ENCODE peak calls at places on chromosomes 3 and 15, in four cellular contexts. One of them, this sample, is unnamed.

GRCh38 chr3:129052675-129053074 is 7.9 kb upstream of the GP9 start:
- DNase-seq in GM12878: no peak
- DNase-seq in A549: no peak
- DNase-seq in GM23338: no peak
- DNase-seq in this sample: no peak

GRCh38 chr3:114363554-114364202 is 69.8 kb downstream of the TIGIT start:
- DNase-seq in GM12878: no peak
- DNase-seq in A549: no peak
- DNase-seq in GM23338: no peak
- DNase-seq in this sample: no peak

GRCh38 chr3:11991751-11992150 is 12.4 kb upstream of the SYN2 start:
- DNase-seq in GM12878: no peak
- DNase-seq in A549: no peak
- DNase-seq in GM23338: no peak
- DNase-seq in this sample: no peak

GRCh38 chr3:31634485-31634884 is 101.8 kb downstream of the STT3B start:
- DNase-seq in GM12878: no peak
- DNase-seq in A549: no peak
- DNase-seq in GM23338: no peak
- DNase-seq in this sample: peak; percentile 76

GRCh38 chr3:112116777-112117186 is 16.3 kb downstream of the GCSAM start:
- DNase-seq in GM12878: no peak
- DNase-seq in A549: no peak
- DNase-seq in GM23338: no peak
- DNase-seq in this sample: no peak

GRCh38 chr3:36991923-36992805 is 767 bp downstream of the EPM2AIP1 start:
- DNase-seq in GM12878: no peak
- DNase-seq in A549: peak; percentile 8
- DNase-seq in GM23338: peak; percentile 21
- DNase-seq in this sample: peak; percentile 2

GRCh38 chr3:100068758-100069345 is 45.4 kb downstream of the FILIP1L start:
- DNase-seq in GM12878: peak; percentile 33
- DNase-seq in A549: peak; percentile 8
- DNase-seq in GM23338: peak; percentile 90
- DNase-seq in this sample: peak; percentile 54

GRCh38 chr3:150168694-150169093 is 198.0 kb upstream of the PFN2 start:
- DNase-seq in GM12878: no peak
- DNase-seq in A549: no peak
- DNase-seq in GM23338: no peak
- DNase-seq in this sample: no peak

GRCh38 chr15:46848704-46849103 is 868.6 kb upstream of the SEMA6D start:
- DNase-seq in GM12878: no peak
- DNase-seq in A549: no peak
- DNase-seq in GM23338: no peak
- DNase-seq in this sample: no peak

GRCh38 chr3:139297588-139298311 is 46.1 kb upstream of the MRPS22 start:
- DNase-seq in GM12878: no peak
- DNase-seq in A549: no peak
- DNase-seq in GM23338: no peak
- DNase-seq in this sample: no peak

GRCh38 chr15:69757186-69757585 is 304.6 kb downstream of the RPLP1 start:
- DNase-seq in GM12878: no peak
- DNase-seq in A549: no peak
- DNase-seq in GM23338: no peak
- DNase-seq in this sample: no peak

GRCh38 chr3:17287006-17287689 is 402.4 kb downstream of the PLCL2 start:
- DNase-seq in GM12878: no peak
- DNase-seq in A549: no peak
- DNase-seq in GM23338: no peak
- DNase-seq in this sample: no peak

GRCh38 chr15:82714026-82714425 is 4.4 kb upstream of the AP3B2 start:
- DNase-seq in GM12878: peak; percentile 3
- DNase-seq in A549: no peak
- DNase-seq in GM23338: no peak
- DNase-seq in this sample: no peak

GRCh38 chr3:4845882-4846281 is 133.4 kb upstream of the BHLHE40 start:
- DNase-seq in GM12878: peak; percentile 89
- DNase-seq in A549: no peak
- DNase-seq in GM23338: no peak
- DNase-seq in this sample: no peak

GRCh38 chr3:149566296-149566945 is 91.4 kb downstream of the WWTR1 start:
- DNase-seq in GM12878: no peak
- DNase-seq in A549: no peak
- DNase-seq in GM23338: no peak
- DNase-seq in this sample: no peak

GRCh38 chr3:59769132-59769531 is 719.3 kb upstream of the CFAP20DC start:
- DNase-seq in GM12878: no peak
- DNase-seq in A549: no peak
- DNase-seq in GM23338: no peak
- DNase-seq in this sample: no peak

GRCh38 chr3:194396897-194397756 is 1.9 kb downstream of the GP5 start:
- DNase-seq in GM12878: no peak
- DNase-seq in A549: no peak
- DNase-seq in GM23338: peak; percentile 73
- DNase-seq in this sample: no peak

GRCh38 chr3:40725026-40725425 is 200.3 kb downstream of the ZNF621 start:
- DNase-seq in GM12878: no peak
- DNase-seq in A549: no peak
- DNase-seq in GM23338: no peak
- DNase-seq in this sample: no peak

GRCh38 chr15:25783607-25784131 is 79.5 kb downstream of the ATP10A start:
- DNase-seq in GM12878: no peak
- DNase-seq in A549: peak; percentile 25
- DNase-seq in GM23338: peak; percentile 88
- DNase-seq in this sample: peak; percentile 65

GRCh38 chr3:102069211-102069662 is 219.9 kb downstream of the NFKBIZ start:
- DNase-seq in GM12878: no peak
- DNase-seq in A549: no peak
- DNase-seq in GM23338: no peak
- DNase-seq in this sample: no peak

GRCh38 chr3:169813757-169814517 is 1.2 kb upstream of the LRRC34 start:
- DNase-seq in GM12878: peak; percentile 83
- DNase-seq in A549: no peak
- DNase-seq in GM23338: peak; percentile 92
- DNase-seq in this sample: no peak

GRCh38 chr3:14201881-14202684 is 23.5 kb downstream of the LSM3 start:
- DNase-seq in GM12878: no peak
- DNase-seq in A549: no peak
- DNase-seq in GM23338: no peak
- DNase-seq in this sample: no peak

GRCh38 chr3:157159037-157159761 is 748 bp downstream of the CCNL1 start:
- DNase-seq in GM12878: no peak
- DNase-seq in A549: no peak
- DNase-seq in GM23338: peak; percentile 82
- DNase-seq in this sample: no peak

GRCh38 chr3:168040624-168041208 is 55.0 kb downstream of the GOLIM4 start:
- DNase-seq in GM12878: no peak
- DNase-seq in A549: peak; percentile 7
- DNase-seq in GM23338: peak; percentile 84
- DNase-seq in this sample: peak; percentile 26

GRCh38 chr3:155404486-155404885 is 111.0 kb upstream of the STRIT1 start:
- DNase-seq in GM12878: no peak
- DNase-seq in A549: no peak
- DNase-seq in GM23338: no peak
- DNase-seq in this sample: no peak

GRCh38 chr3:182258538-182259177 is 534.6 kb upstream of the ATP11B start:
- DNase-seq in GM12878: no peak
- DNase-seq in A549: peak; percentile 6
- DNase-seq in GM23338: peak; percentile 64
- DNase-seq in this sample: no peak

GRCh38 chr15:82894971-82895520 is 57.5 kb downstream of the HOMER2 start:
- DNase-seq in GM12878: no peak
- DNase-seq in A549: no peak
- DNase-seq in GM23338: peak; percentile 74
- DNase-seq in this sample: peak; percentile 9

GRCh38 chr3:72490688-72491430 is 357.4 kb downstream of the SHQ1 start:
- DNase-seq in GM12878: no peak
- DNase-seq in A549: no peak
- DNase-seq in GM23338: peak; percentile 63
- DNase-seq in this sample: no peak

GRCh38 chr15:72231847-72232461 is 964 bp upstream of the PKM start:
- DNase-seq in GM12878: no peak
- DNase-seq in A549: peak; percentile 84
- DNase-seq in GM23338: peak; percentile 74
- DNase-seq in this sample: no peak

GRCh38 chr15:57302640-57303257 is 73.6 kb upstream of the CGNL1 start:
- DNase-seq in GM12878: no peak
- DNase-seq in A549: no peak
- DNase-seq in GM23338: no peak
- DNase-seq in this sample: no peak

GRCh38 chr3:141336672-141337522 is 31.4 kb upstream of the ZBTB38 start:
- DNase-seq in GM12878: peak; percentile 95
- DNase-seq in A549: no peak
- DNase-seq in GM23338: no peak
- DNase-seq in this sample: no peak

GRCh38 chr3:14672588-14672987 is 2.4 kb upstream of the C3orf20 start:
- DNase-seq in GM12878: no peak
- DNase-seq in A549: no peak
- DNase-seq in GM23338: no peak
- DNase-seq in this sample: no peak

GRCh38 chr3:31823184-31823583 is 157.9 kb downstream of the OSBPL10 start:
- DNase-seq in GM12878: no peak
- DNase-seq in A549: no peak
- DNase-seq in GM23338: no peak
- DNase-seq in this sample: no peak

GRCh38 chr3:185152433-185153169 is at the start of gene C3orf70:
- DNase-seq in GM12878: no peak
- DNase-seq in A549: peak; percentile 13
- DNase-seq in GM23338: peak; percentile 73
- DNase-seq in this sample: no peak

GRCh38 chr15:78079296-78080087 is 2.0 kb upstream of the TBC1D2B start:
- DNase-seq in GM12878: no peak
- DNase-seq in A549: no peak
- DNase-seq in GM23338: no peak
- DNase-seq in this sample: no peak

GRCh38 chr15:71732636-71733035 is 77.7 kb upstream of the NR2E3 start:
- DNase-seq in GM12878: no peak
- DNase-seq in A549: no peak
- DNase-seq in GM23338: no peak
- DNase-seq in this sample: no peak

GRCh38 chr15:60781211-60781713 is 302.3 kb upstream of the ICE2 start:
- DNase-seq in GM12878: no peak
- DNase-seq in A549: no peak
- DNase-seq in GM23338: peak; percentile 37
- DNase-seq in this sample: no peak

GRCh38 chr3:47010050-47010712 is 30.7 kb downstream of the NBEAL2 start:
- DNase-seq in GM12878: no peak
- DNase-seq in A549: no peak
- DNase-seq in GM23338: no peak
- DNase-seq in this sample: no peak

GRCh38 chr3:47008258-47008671 is 28.8 kb downstream of the NBEAL2 start:
- DNase-seq in GM12878: no peak
- DNase-seq in A549: no peak
- DNase-seq in GM23338: no peak
- DNase-seq in this sample: no peak

GRCh38 chr3:47007482-47008257 is 28.2 kb downstream of the NBEAL2 start:
- DNase-seq in GM12878: no peak
- DNase-seq in A549: no peak
- DNase-seq in GM23338: no peak
- DNase-seq in this sample: no peak

GRCh38 chr3:47009225-47010049 is 30.0 kb downstream of the NBEAL2 start:
- DNase-seq in GM12878: peak; percentile 40
- DNase-seq in A549: no peak
- DNase-seq in GM23338: peak; percentile 89
- DNase-seq in this sample: peak; percentile 57

GRCh38 chr3:47008851-47009224 is 29.4 kb downstream of the NBEAL2 start:
- DNase-seq in GM12878: no peak
- DNase-seq in A549: no peak
- DNase-seq in GM23338: no peak
- DNase-seq in this sample: no peak
- H3K4me3 ChIP-seq in GM12878: no peak overlapping the region
- H3K4me3 ChIP-seq in A549: no peak overlapping the region
- H3K4me3 ChIP-seq in GM23338: peak overlapping the region; percentile 72
- H3K4me3 ChIP-seq in this sample: peak overlapping the region; percentile 38

GRCh38 chr3:29283297-29283681 is 2.4 kb downstream of the RBMS3 start:
- DNase-seq in GM12878: no peak
- DNase-seq in A549: no peak
- DNase-seq in GM23338: no peak
- DNase-seq in this sample: no peak
- TF ChIP-seq CTCF in GM12878: no peak
- TF ChIP-seq CTCF in A549: no peak
- TF ChIP-seq CTCF in GM23338: no peak
- TF ChIP-seq CTCF in this sample: no peak

DNA sequence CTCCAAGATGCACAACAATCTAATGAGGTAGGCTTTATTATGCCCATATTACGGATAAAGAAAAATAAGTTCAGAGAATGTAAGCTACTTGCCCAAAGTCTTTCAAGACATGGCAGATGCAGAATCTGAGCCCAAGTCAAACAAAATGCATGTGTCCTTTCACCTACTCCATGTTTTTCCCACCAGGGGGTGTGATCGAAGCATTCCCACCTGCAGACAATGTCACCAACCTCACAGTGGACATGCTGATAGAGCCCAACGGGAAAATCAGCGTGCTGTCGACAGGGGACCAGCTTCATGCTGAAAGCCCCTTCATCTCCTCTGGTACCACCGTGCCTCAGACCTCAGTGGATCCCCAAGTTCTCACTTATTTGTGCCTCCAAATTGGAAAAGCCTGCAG is 99.8 kb upstream of the C15orf61 start:
- DNase-seq in GM12878: no peak
- DNase-seq in A549: no peak
- DNase-seq in GM23338: no peak
- DNase-seq in this sample: no peak
- H3K4me3 ChIP-seq in GM12878: no peak overlapping the region
- H3K4me3 ChIP-seq in A549: no peak overlapping the region
- H3K4me3 ChIP-seq in GM23338: no peak overlapping the region
- H3K4me3 ChIP-seq in this sample: no peak overlapping the region

GRCh38 chr15:58361291-58361759 is 70.5 kb upstream of the LIPC start:
- DNase-seq in GM12878: no peak
- DNase-seq in A549: no peak
- DNase-seq in GM23338: no peak
- DNase-seq in this sample: peak; percentile 87
- TF ChIP-seq CTCF in GM12878: no peak
- TF ChIP-seq CTCF in A549: no peak
- TF ChIP-seq CTCF in GM23338: no peak
- TF ChIP-seq CTCF in this sample: no peak

DNA sequence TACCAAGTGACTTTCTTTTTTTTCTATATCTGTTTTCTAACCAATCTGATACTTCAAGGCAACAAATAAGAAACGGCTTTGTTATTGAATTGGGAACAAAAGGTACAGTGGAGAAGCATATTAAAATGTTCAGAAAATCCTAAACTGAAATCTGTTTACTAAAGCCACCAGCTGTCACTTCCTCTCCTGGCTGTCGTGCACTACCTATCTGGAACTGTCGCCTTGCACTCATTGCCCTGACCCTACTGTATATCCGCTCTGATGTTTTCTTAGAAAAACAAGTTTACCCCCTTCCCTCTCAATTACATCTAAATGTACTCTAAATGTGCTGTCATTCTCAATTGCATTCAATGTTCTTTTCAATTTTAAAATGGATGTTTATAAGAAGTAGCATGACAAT is 439.8 kb upstream of the ARRDC4 start:
- DNase-seq in GM12878: no peak
- DNase-seq in A549: no peak
- DNase-seq in GM23338: no peak
- DNase-seq in this sample: no peak
- H3K4me3 ChIP-seq in GM12878: no peak overlapping the region
- H3K4me3 ChIP-seq in A549: no peak overlapping the region
- H3K4me3 ChIP-seq in GM23338: no peak overlapping the region
- H3K4me3 ChIP-seq in this sample: no peak overlapping the region

GRCh38 chr15:39624806-39625205 is 43.9 kb downstream of the THBS1 start:
- DNase-seq in GM12878: peak; percentile 45
- DNase-seq in A549: no peak
- DNase-seq in GM23338: no peak
- DNase-seq in this sample: peak; percentile 87
- TF ChIP-seq CTCF in GM12878: no peak
- TF ChIP-seq CTCF in A549: no peak
- TF ChIP-seq CTCF in GM23338: no peak
- TF ChIP-seq CTCF in this sample: no peak

This sample was measured in HFF-Myc.